ENCODE peak calls at places on chromosomes 7 and 10, in eight cellular contexts. J is PC-3; K is GM23248; X is A549; N is AG04450; Q is suprapubic skin; O is caudate nucleus; M is CD4-positive, alpha-beta T cell. A is an unnamed sample.

GRCh38 chr10:129742742-129743550 is 221.1 kb downstream of the EBF3 start:
- DNase-seq in J (no peak), K (no peak), X (no peak), N (no peak), Q (peak), O (no peak), M (no peak), A (no peak)

GRCh38 chr7:90192876-90193765 is 18.4 kb upstream of the STEAP2 start:
- DNase-seq in J (no peak), K (peak), X (no peak), N (no peak), Q (no peak), O (no peak), M (no peak), A (no peak)

GRCh38 chr7:1887251-1887650 is 217.2 kb downstream of the ELFN1 start:
- DNase-seq in J (no peak), K (no peak), X (no peak), N (no peak), Q (no peak), O (no peak), M (no peak), A (no peak)

GRCh38 chr10:124145109-124145860 is 51.9 kb upstream of the CHST15 start:
- DNase-seq in J (no peak), K (no peak), X (no peak), N (no peak), Q (no peak), O (no peak), M (no peak), A (no peak)

GRCh38 chr10:72334196-72334831 is 20.4 kb downstream of the DNAJB12 start:
- DNase-seq in J (no peak), K (no peak), X (no peak), N (no peak), Q (no peak), O (peak), M (no peak), A (no peak)

GRCh38 chr7:55245271-55245723 is 119.8 kb upstream of the LANCL2 start:
- DNase-seq in J (peak), K (peak), X (no peak), N (no peak), Q (no peak), O (no peak), M (no peak), A (peak)

GRCh38 chr7:22052221-22052639 is 106.5 kb upstream of the CDCA7L start:
- DNase-seq in J (peak), K (peak), X (no peak), N (no peak), Q (no peak), O (no peak), M (no peak), A (no peak)

GRCh38 chr10:9075420-9075819 is 1020.9 kb downstream of the GATA3 start:
- DNase-seq in J (peak), K (no peak), X (no peak), N (no peak), Q (no peak), O (no peak), M (no peak), A (no peak)

GRCh38 chr10:60236869-60237524 is 152.7 kb downstream of the ANK3 start:
- DNase-seq in J (no peak), K (peak), X (no peak), N (no peak), Q (no peak), O (no peak), M (no peak), A (peak)

GRCh38 chr7:130995252-130996081 is 261.5 kb upstream of the KLF14 start:
- DNase-seq in J (no peak), K (peak), X (no peak), N (no peak), Q (no peak), O (no peak), M (no peak), A (no peak)

GRCh38 chr7:77831481-77831880 is 32.9 kb downstream of the PHTF2 start:
- DNase-seq in J (no peak), K (no peak), X (no peak), N (no peak), Q (no peak), O (no peak), M (no peak), A (no peak)

GRCh38 chr10:96998329-96998888 is 166.3 kb downstream of the LCOR start:
- DNase-seq in J (peak), K (peak), X (no peak), N (peak), Q (no peak), O (no peak), M (no peak), A (no peak)

GRCh38 chr7:80453699-80454340 is 58.0 kb downstream of the GNAT3 start:
- DNase-seq in J (peak), K (peak), X (peak), N (no peak), Q (no peak), O (no peak), M (no peak), A (no peak)

GRCh38 chr10:52215745-52216361 is 98.2 kb upstream of the DKK1 start:
- DNase-seq in J (peak), K (peak), X (peak), N (peak), Q (no peak), O (no peak), M (no peak), A (no peak)

GRCh38 chr7:116713918-116714317 is 41.9 kb downstream of the MET start:
- DNase-seq in J (peak), K (peak), X (no peak), N (peak), Q (no peak), O (no peak), M (no peak), A (no peak)

DNA sequence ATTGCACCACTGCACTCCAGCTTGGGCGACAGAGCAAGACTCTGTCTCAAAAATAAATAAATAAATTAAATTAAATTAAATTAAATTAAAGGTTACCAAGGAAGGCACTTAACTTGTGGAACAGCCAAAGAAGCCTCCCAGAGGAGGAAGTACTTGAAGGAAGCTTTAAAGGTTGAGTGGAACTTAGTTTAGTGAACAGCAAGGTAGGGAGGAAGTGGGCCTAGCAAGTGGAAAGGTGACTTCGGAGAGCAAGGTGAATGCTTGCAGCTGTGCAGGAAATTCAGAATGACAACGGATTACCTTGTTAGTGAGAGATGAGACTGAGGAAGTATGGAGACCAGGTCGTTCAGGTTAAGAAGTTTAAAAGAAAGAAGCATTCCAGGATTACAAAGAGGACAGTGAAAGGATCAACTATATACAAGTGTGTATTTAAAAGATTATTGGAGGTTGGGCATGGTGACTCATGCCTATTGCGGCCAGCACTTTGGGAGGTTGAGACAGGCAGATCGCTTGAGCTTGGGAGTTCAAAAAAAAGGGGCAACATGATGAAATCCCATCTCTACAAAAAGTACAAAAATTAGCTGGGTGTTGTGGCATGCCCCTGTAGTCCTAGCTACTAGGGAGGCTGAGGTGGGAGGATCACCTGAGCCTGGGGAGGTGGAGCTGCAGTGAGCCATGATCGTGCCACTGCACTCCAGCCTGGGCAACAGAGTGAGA is 12.8 kb upstream of the RPEL1 start:
- DNase-seq in J (peak), K (peak), X (peak), N (peak), Q (no peak), O (no peak), M (no peak), A (no peak)
- H3K27ac ChIP-seq in J (peak), K (no peak), X (peak), N (peak), Q (no peak), O (no peak), M (no peak), A (no peak)

GRCh38 chr7:157151626-157152339 is 13.1 kb downstream of the UBE3C start:
- DNase-seq in J (no peak), K (peak), X (no peak), N (no peak), Q (no peak), O (no peak), M (no peak), A (no peak)
- H3K27ac ChIP-seq in J (no peak), K (no peak), X (no peak), N (no peak), Q (no peak), O (no peak), M (no peak), A (no peak)

DNA sequence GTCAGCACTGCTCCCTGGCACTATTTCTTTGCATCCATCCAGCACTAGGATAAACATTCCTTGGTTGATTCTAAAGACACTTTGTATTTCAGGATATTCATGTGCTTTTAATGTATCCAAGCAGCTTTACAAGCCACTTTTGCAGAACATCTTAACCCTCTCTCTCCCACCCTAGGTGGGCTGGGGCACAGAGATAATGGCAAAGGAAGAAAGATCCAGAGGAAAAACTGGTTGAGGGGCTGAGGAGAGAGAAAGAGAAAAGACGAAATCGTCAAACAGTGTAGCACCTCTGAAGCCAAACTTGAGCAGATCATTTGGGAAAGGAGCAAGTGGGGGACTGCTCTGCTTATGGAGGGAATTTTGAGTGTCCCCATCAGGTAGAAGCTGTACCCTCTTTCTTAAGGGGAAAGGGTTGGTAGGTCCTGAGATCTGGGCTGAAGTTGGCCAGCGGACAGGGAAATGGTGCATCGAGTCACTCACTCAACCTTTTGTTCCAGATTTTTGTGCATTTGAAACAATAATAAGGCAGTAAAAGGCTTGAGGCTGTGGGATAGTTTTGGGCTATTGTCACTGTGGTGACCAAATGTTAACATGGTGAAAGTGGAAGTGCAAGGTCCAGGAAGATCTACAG is 4.2 kb upstream of the HOXA13 start:
- DNase-seq in J (peak), K (no peak), X (no peak), N (no peak), Q (peak), O (no peak), M (no peak), A (no peak)
- H3K27ac ChIP-seq in J (peak), K (no peak), X (no peak), N (no peak), Q (no peak), O (no peak), M (no peak), A (no peak)

DNA sequence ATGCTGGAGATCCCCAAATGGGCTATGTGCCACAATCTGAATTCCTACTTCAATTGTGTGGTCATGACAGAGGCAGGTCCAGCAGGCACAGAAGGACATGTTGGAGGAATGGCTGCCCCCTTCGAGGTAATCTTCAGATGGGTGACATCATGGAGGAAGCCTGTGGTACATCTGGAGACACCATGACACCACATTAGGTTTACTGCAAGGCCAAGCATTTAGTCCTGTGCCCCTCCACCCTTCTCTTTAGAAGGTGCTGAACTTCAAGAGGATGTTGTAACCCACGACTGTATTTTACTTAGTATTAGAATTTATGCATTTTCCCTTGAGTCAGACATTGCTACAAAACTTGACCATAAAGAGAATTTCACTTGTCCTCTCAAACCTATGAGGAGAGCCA is 75.1 kb upstream of the DDC start:
- DNase-seq in J (no peak), K (no peak), X (no peak), N (no peak), Q (no peak), O (no peak), M (no peak), A (no peak)
- H3K27ac ChIP-seq in J (no peak), K (no peak), X (no peak), N (no peak), Q (no peak), O (peak), M (no peak), A (peak)

DNA sequence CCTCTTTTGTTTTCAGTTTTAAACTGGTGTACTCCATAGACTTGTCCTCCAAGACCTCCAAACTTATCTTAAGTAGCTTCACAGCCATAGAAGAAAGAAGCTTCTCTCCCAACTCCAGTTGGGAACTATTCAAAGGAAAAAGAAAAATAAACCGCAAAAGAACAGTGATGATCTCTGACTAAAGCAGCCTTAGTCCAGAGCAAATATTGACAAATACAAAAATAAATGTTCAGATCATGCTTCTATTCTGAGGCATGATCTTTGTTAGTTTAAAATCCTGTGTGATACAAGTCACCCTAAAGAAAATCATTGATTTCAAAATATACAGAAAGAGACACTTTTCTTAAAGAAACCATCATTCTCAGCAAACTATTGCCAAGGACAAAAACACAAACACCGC is 373.0 kb upstream of the SMIM30 start:
- DNase-seq in J (no peak), K (no peak), X (no peak), N (no peak), Q (no peak), O (no peak), M (no peak), A (no peak)
- H3K27ac ChIP-seq in J (no peak), K (no peak), X (no peak), N (no peak), Q (no peak), O (no peak), M (no peak), A (no peak)